ENCODE peak calls at places on chromosome 10, in six cellular contexts. G is gastrocnemius medialis, U is heart left ventricle, I is cardiac muscle cell, S is mesenchymal stem cell, L is A549. B is an unnamed sample.
A peak's percentile ranks its signal among the peaks of the same experiment; 100 is the strongest.

GRCh38 chr10:6689036-6689435 is 109.0 kb upstream of the PRKCQ start:
- DNase-seq in U (no peak), L (no peak), I (no peak), S (no peak), G (no peak), B (no peak)

GRCh38 chr10:37748170-37748569 is 109.2 kb downstream of the ZNF248 start:
- DNase-seq in L (no peak), U (no peak), I (no peak), S (no peak), G (no peak), B (no peak)

GRCh38 chr10:1121311-1121970 is 65.3 kb downstream of the WDR37 start:
- DNase-seq in L (no peak), S (no peak), U (no peak), G (no peak), I (no peak), B (no peak)

GRCh38 chr10:78185693-78186055 is 152.0 kb downstream of the RPS24 start:
- DNase-seq in U (peak; percentile 42), S (no peak), G (no peak), L (no peak), I (no peak), B (no peak)

GRCh38 chr10:23341004-23341403 is 3.6 kb downstream of the C10orf67 start:
- DNase-seq in G (no peak), L (no peak), U (no peak), S (peak; percentile 45), I (no peak), B (no peak)

GRCh38 chr10:89466599-89467035 is 52.2 kb downstream of the IFIT5 start:
- DNase-seq in S (peak; percentile 57), U (no peak), G (no peak), I (peak; percentile 31), L (peak; percentile 53), B (no peak)

GRCh38 chr10:69958232-69958902 is 94.3 kb upstream of the MACROH2A2 start:
- DNase-seq in L (peak; percentile 61), I (peak; percentile 52), S (peak; percentile 60), G (no peak), U (no peak), B (no peak)

GRCh38 chr10:119028900-119029612 is 458 bp upstream of the NANOS1 start:
- DNase-seq in U (peak; percentile 92), L (peak; percentile 88), I (peak; percentile 92), S (peak; percentile 88), G (peak; percentile 74), B (peak; percentile 25)

GRCh38 chr10:29757551-29758297 is 123.0 kb upstream of the SVIL start:
- DNase-seq in S (peak; percentile 55), L (peak; percentile 19), G (no peak), I (no peak), U (no peak), B (no peak)

GRCh38 chr10:22557321-22557720 is 157.1 kb downstream of the PIP4K2A start:
- DNase-seq in G (no peak), U (no peak), S (peak; percentile 17), L (no peak), I (no peak), B (no peak)

GRCh38 chr10:12965571-12965970 is 35.9 kb downstream of the CCDC3 start:
- DNase-seq in G (no peak), U (no peak), S (peak; percentile 77), I (no peak), L (no peak), B (no peak)

GRCh38 chr10:98030093-98030821 is at the start of gene CRTAC1:
- DNase-seq in L (peak; percentile 32), G (no peak), S (peak; percentile 23), I (peak; percentile 91), U (peak; percentile 84), B (no peak)

GRCh38 chr10:21172774-21173432 is 275.8 kb upstream of the NEBL start:
- DNase-seq in G (no peak), S (peak; percentile 44), L (no peak), I (peak; percentile 51), U (peak; percentile 41), B (no peak)

GRCh38 chr10:117254774-117255735 is 14.1 kb downstream of the SLC18A2 start:
- DNase-seq in I (no peak), G (no peak), U (no peak), L (no peak), S (no peak), B (no peak)

GRCh38 chr10:116001976-116002375 is 271.0 kb downstream of the GFRA1 start:
- DNase-seq in S (no peak), I (no peak), G (no peak), L (no peak), U (no peak), B (no peak)

GRCh38 chr10:30433286-30433778 is 652 bp upstream of the MAP3K8 start:
- DNase-seq in G (peak; percentile 49), L (peak; percentile 90), U (peak; percentile 86), S (peak; percentile 88), I (peak; percentile 88), B (peak; percentile 45)

GRCh38 chr10:1520909-1521565 is 216.3 kb downstream of the ADARB2 start:
- DNase-seq in S (no peak), G (no peak), I (no peak), L (no peak), U (no peak), B (no peak)

GRCh38 chr10:79436850-79437103 is 8.6 kb downstream of the ZCCHC24 start:
- DNase-seq in U (no peak), S (no peak), L (no peak), I (no peak), G (no peak), B (no peak)
- H3K4me1 ChIP-seq in U (peaks cover 89% of the 10 kb centered on the region), S (peaks cover 65% of the 10 kb centered on the region), L (peaks cover 9% of the 10 kb centered on the region), I (peaks cover 73% of the 10 kb centered on the region), G (peaks cover 94% of the 10 kb centered on the region), B (peaks cover 29% of the 10 kb centered on the region)

DNA sequence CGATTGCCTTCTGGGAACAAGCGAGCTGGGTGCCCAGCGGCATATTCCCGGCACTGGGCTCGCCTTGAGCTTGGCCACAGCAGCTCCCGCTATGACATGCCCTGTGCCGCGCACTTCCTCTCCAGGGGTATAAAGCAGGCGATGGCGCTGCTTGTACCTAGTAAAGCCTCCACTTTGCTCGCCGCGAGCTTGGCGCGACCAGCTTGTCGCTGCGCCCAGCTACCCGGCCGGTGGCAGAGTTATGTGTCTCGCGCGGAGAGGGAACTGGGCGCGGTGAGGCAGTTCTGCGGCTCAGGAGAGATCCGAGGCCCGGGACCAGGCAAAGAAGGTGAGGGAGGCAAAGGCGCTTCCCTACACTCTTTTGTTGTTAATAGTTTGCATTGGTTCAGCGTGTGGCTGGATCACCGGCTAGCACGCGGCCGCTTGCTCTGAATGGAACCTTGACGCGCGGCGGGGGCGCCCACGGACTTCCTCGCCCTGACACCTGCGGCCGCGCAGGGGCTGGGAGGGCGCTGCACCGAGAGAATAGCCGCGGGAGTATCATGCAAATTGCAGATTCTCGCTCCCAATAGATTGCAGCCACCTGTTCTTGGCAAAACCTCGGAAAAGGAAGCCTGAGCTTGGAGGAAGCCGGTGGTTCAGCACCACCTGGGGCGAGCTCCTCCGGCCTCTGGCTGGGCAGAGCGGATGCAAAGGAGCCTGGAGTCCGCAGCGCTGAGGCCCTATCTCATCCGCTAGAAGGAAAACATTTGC is 3.0 kb upstream of the BUB3 start:
- DNase-seq in I (peak; percentile 47), S (peak; percentile 29), U (no peak), L (no peak), G (no peak), B (no peak)
- H3K4me1 ChIP-seq in I (peaks cover 15% of the 10 kb centered on the region), S (peaks cover 35% of the 10 kb centered on the region), U (peaks cover 38% of the 10 kb centered on the region), L (peaks cover 13% of the 10 kb centered on the region), G (peaks cover 44% of the 10 kb centered on the region), B (peaks cover 50% of the 10 kb centered on the region)

GRCh38 chr10:86718556-86718955 is 37.9 kb upstream of the BMPR1A start:
- DNase-seq in I (no peak), S (no peak), U (peak; percentile 7), L (no peak), G (no peak), B (no peak)
- H3K4me1 ChIP-seq in I (peaks cover 5% of the 10 kb centered on the region), S (no peaks in the 10 kb centered on the region), U (no peaks in the 10 kb centered on the region), L (no peaks in the 10 kb centered on the region), G (peaks cover 33% of the 10 kb centered on the region), B (no peaks in the 10 kb centered on the region)

GRCh38 chr10:101939718-101940117 is 96.1 kb upstream of the KCNIP2 start:
- DNase-seq in S (peak; percentile 31), G (no peak), L (no peak), U (no peak), I (no peak), B (no peak)
- H3K4me1 ChIP-seq in S (peaks cover 17% of the 10 kb centered on the region), G (peaks cover 73% of the 10 kb centered on the region), L (peaks cover 62% of the 10 kb centered on the region), U (peaks cover 7% of the 10 kb centered on the region), I (peaks cover 53% of the 10 kb centered on the region), B (no peaks in the 10 kb centered on the region)

DNA sequence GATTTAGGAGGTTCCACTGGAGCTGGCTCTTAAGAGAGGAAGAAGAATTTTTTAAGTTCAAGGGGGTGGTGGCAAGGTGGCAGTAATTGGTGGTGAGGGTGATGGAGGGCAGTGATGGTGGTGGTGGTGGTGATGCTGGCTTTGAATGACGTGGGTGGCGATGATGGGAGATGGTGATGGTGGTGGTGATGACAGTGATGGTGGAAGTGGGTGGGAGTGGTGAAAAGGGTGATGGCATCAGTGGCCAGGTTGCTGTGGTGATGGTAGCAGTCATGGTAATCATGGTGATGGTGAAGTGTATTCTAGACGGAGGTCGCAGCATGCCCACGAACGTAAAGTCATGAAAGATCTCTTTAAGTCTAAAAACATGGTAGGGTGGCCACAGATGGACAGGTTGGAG is 197.3 kb downstream of the PTEN start:
- DNase-seq in U (no peak), I (no peak), L (no peak), G (no peak), S (no peak), B (no peak)
- H3K4me1 ChIP-seq in U (peaks cover 32% of the 10 kb centered on the region), I (peaks cover 12% of the 10 kb centered on the region), L (peaks cover 10% of the 10 kb centered on the region), G (no peaks in the 10 kb centered on the region), S (peaks cover 2% of the 10 kb centered on the region), B (peaks cover 28% of the 10 kb centered on the region)

GRCh38 chr10:103677486-103677885 is 177.9 kb downstream of the SH3PXD2A start:
- DNase-seq in L (no peak), G (no peak), U (no peak), S (no peak), I (no peak), B (no peak)
- H3K4me1 ChIP-seq in L (peaks cover 21% of the 10 kb centered on the region), G (peaks cover 16% of the 10 kb centered on the region), U (peaks cover 33% of the 10 kb centered on the region), S (peaks cover 22% of the 10 kb centered on the region), I (peaks cover 4% of the 10 kb centered on the region), B (peaks cover 36% of the 10 kb centered on the region)

GRCh38 chr10:103667390-103667789 is 173.9 kb downstream of the NEURL1 start:
- DNase-seq in L (no peak), U (no peak), S (peak; percentile 48), G (no peak), I (no peak), B (no peak)

GRCh38 chr10:103663802-103664201 is 170.3 kb downstream of the NEURL1 start:
- DNase-seq in S (no peak), I (no peak), L (no peak), G (peak; percentile 79), U (peak; percentile 77), B (no peak)

GRCh38 chr10:103666751-103667150 is 173.2 kb downstream of the NEURL1 start:
- DNase-seq in L (no peak), U (no peak), I (no peak), S (no peak), G (no peak), B (no peak)

GRCh38 chr10:103665439-103665838 is 171.9 kb downstream of the NEURL1 start:
- DNase-seq in S (no peak), G (peak; percentile 54), U (peak; percentile 80), L (no peak), I (no peak), B (no peak)

GRCh38 chr10:103666109-103666508 is 172.6 kb downstream of the NEURL1 start:
- DNase-seq in U (no peak), S (no peak), L (peak; percentile 54), G (no peak), I (no peak), B (no peak)
- H3K4me1 ChIP-seq in U (peaks cover 54% of the 10 kb centered on the region), S (peaks cover 30% of the 10 kb centered on the region), L (no peaks in the 10 kb centered on the region), G (peaks cover 45% of the 10 kb centered on the region), I (peaks cover 8% of the 10 kb centered on the region), B (peaks cover 89% of the 10 kb centered on the region)

B was measured in esophagus squamous epithelium.